ENCODE peak calls at places on chromosomes 1 and 21, in eight cellular contexts. N is nucleus accumbens, H is HEK293T, D is type B pancreatic cell, T is NCI-H1436, X is NCI-H1092, S is AG04450, K is Calu3. W is an unnamed sample.

GRCh38 chr1:85047472-85048295 is 616 bp downstream of the MCOLN3 start:
- DNase-seq in N (no peak), H (peak), D (peak), T (no peak), X (no peak), S (no peak), K (peak), W (no peak)

GRCh38 chr1:938088-938683 is 14.5 kb downstream of the SAMD11 start:
- DNase-seq in N (no peak), H (no peak), D (no peak), T (no peak), X (no peak), S (no peak), K (peak), W (no peak)

GRCh38 chr1:174158767-174159252 is 510 bp upstream of the RABGAP1L start:
- DNase-seq in N (no peak), H (no peak), D (no peak), T (no peak), X (no peak), S (no peak), K (no peak), W (no peak)

GRCh38 chr1:94713472-94714141 is 106.5 kb upstream of the SLC44A3 start:
- DNase-seq in N (no peak), H (no peak), D (no peak), T (no peak), X (no peak), S (peak), K (peak), W (no peak)

GRCh38 chr21:34930971-34931370 is 118.1 kb downstream of the RUNX1 start:
- DNase-seq in N (no peak), H (no peak), D (no peak), T (no peak), X (no peak), S (no peak), K (no peak), W (no peak)

GRCh38 chr1:186530104-186530503 is 69.2 kb upstream of the PDC start:
- DNase-seq in N (no peak), H (no peak), D (no peak), T (no peak), X (no peak), S (no peak), K (no peak), W (no peak)

GRCh38 chr1:207888647-207889046 is 22.3 kb downstream of the CD34 start:
- DNase-seq in N (no peak), H (no peak), D (no peak), T (no peak), X (no peak), S (no peak), K (no peak), W (no peak)

GRCh38 chr1:151056574-151056973 is 2.8 kb downstream of the CDC42SE1 start:
- DNase-seq in N (no peak), H (no peak), D (no peak), T (no peak), X (no peak), S (no peak), K (no peak), W (no peak)

GRCh38 chr1:235329139-235329808 is 904 bp downstream of the GGPS1 start:
- DNase-seq in N (no peak), H (peak), D (no peak), T (no peak), X (no peak), S (no peak), K (peak), W (no peak)

GRCh38 chr1:181409981-181410380 is 73.3 kb upstream of the CACNA1E start:
- DNase-seq in N (no peak), H (no peak), D (no peak), T (no peak), X (no peak), S (no peak), K (no peak), W (no peak)

GRCh38 chr1:228982637-228983036 is 247.4 kb downstream of the RHOU start:
- DNase-seq in N (no peak), H (no peak), D (no peak), T (no peak), X (no peak), S (no peak), K (no peak), W (no peak)

GRCh38 chr1:218439541-218440295 is 94.6 kb downstream of the TGFB2 start:
- DNase-seq in N (peak), H (no peak), D (no peak), T (no peak), X (peak), S (no peak), K (no peak), W (no peak)

GRCh38 chr1:227934476-227935313 is 13.0 kb downstream of the WNT9A start:
- DNase-seq in N (no peak), H (no peak), D (no peak), T (no peak), X (no peak), S (no peak), K (no peak), W (no peak)

GRCh38 chr1:200981278-200981677 is 42.2 kb downstream of the KIF21B start:
- DNase-seq in N (no peak), H (no peak), D (no peak), T (no peak), X (no peak), S (no peak), K (no peak), W (no peak)

GRCh38 chr1:217472915-217473314 is 158.0 kb downstream of the GPATCH2 start:
- DNase-seq in N (no peak), H (no peak), D (no peak), T (no peak), X (no peak), S (no peak), K (no peak), W (no peak)

GRCh38 chr1:221263831-221264767 is 384.9 kb downstream of the HLX start:
- DNase-seq in N (peak), H (peak), D (no peak), T (peak), X (peak), S (peak), K (peak), W (peak)

GRCh38 chr21:44345495-44345894 is 6.3 kb upstream of the CFAP410 start:
- DNase-seq in N (no peak), H (no peak), D (no peak), T (no peak), X (no peak), S (no peak), K (no peak), W (no peak)

GRCh38 chr1:156910309-156910782 is 10.1 kb upstream of the LRRC71 start:
- DNase-seq in N (peak), H (peak), D (no peak), T (peak), X (peak), S (no peak), K (peak), W (no peak)

GRCh38 chr1:165355977-165356811 is at the start of gene LMX1A:
- DNase-seq in N (no peak), H (no peak), D (no peak), T (no peak), X (no peak), S (no peak), K (no peak), W (no peak)

GRCh38 chr1:182910143-182910542 is 42.8 kb downstream of the SHCBP1L start:
- DNase-seq in N (no peak), H (no peak), D (no peak), T (no peak), X (no peak), S (no peak), K (no peak), W (no peak)

GRCh38 chr1:181806791-181807190 is 254.7 kb downstream of the ZNF648 start:
- DNase-seq in N (no peak), H (no peak), D (no peak), T (no peak), X (no peak), S (no peak), K (no peak), W (no peak)

GRCh38 chr1:116471241-116471640 is 98.2 kb downstream of the ATP1A1 start:
- DNase-seq in N (no peak), H (no peak), D (no peak), T (no peak), X (no peak), S (no peak), K (no peak), W (no peak)

GRCh38 chr1:176466514-176466913 is 3.5 kb downstream of the PAPPA2 start:
- DNase-seq in N (no peak), H (peak), D (no peak), T (no peak), X (peak), S (no peak), K (peak), W (no peak)

W was measured in pulmonary artery endothelial cell.